ENCODE peak calls at places on chromosomes 12 and 14, in four cellular contexts. G is mesendoderm, P is IMR-90, X is H1. S is an unnamed sample.

GRCh38 chr12:8032242-8033152 is at the start of gene FOXJ2:
- DNase-seq in G (peak), X (peak), P (peak), S (peak)

GRCh38 chr12:88889326-88890110 is 309.2 kb upstream of the KITLG start:
- DNase-seq in P (peak), X (no peak), G (no peak), S (no peak)

GRCh38 chr14:75981426-75981825 is 369 bp downstream of the TGFB3 start:
- DNase-seq in G (peak), P (no peak), X (peak), S (peak)

GRCh38 chr12:70400124-70400523 is 34.0 kb downstream of the KCNMB4 start:
- DNase-seq in P (no peak), X (no peak), G (no peak), S (no peak)

GRCh38 chr12:104243551-104243950 is 28.0 kb downstream of the TXNRD1 start:
- DNase-seq in G (no peak), P (no peak), X (no peak), S (no peak)

GRCh38 chr14:92841930-92842329 is 47.8 kb downstream of the GOLGA5 start:
- DNase-seq in G (no peak), P (no peak), X (no peak), S (no peak)

GRCh38 chr12:123595729-123596128 is 6.2 kb upstream of the DDX55 start:
- DNase-seq in G (no peak), X (no peak), P (peak), S (no peak)

GRCh38 chr12:121996945-121997612 is 24.6 kb upstream of the BCL7A start:
- DNase-seq in P (peak), X (no peak), G (no peak), S (no peak)

GRCh38 chr14:47438650-47439140 is 236.7 kb downstream of the MDGA2 start:
- DNase-seq in G (peak), X (no peak), P (no peak), S (no peak)

GRCh38 chr12:125403145-125403789 is 338.0 kb downstream of the AACS start:
- DNase-seq in P (peak), X (peak), G (peak), S (peak)

GRCh38 chr12:23303821-23304220 is 645.6 kb downstream of the SOX5 start:
- DNase-seq in P (no peak), X (no peak), G (no peak), S (no peak)

GRCh38 chr12:60684988-60685655 is 1089.3 kb downstream of the SLC16A7 start:
- DNase-seq in P (no peak), G (peak), X (no peak), S (no peak)

GRCh38 chr12:1933342-1933992 is 15.0 kb upstream of the CACNA2D4 start:
- DNase-seq in G (no peak), P (peak), X (peak), S (peak)

GRCh38 chr14:38618514-38618913 is 362.6 kb upstream of the CLEC14A start:
- DNase-seq in X (no peak), P (no peak), G (peak), S (no peak)

GRCh38 chr12:75632452-75632851 is 121.0 kb upstream of the KRR1 start:
- DNase-seq in G (no peak), P (no peak), X (no peak), S (no peak)

GRCh38 chr12:72986963-72987362 is 714.8 kb downstream of the TRHDE start:
- DNase-seq in X (no peak), G (no peak), P (no peak), S (no peak)

GRCh38 chr14:93301821-93302447 is 30.9 kb downstream of the BTBD7 start:
- DNase-seq in G (peak), P (no peak), X (no peak), S (peak)

GRCh38 chr12:69991683-69992297 is 166.8 kb downstream of the MYRFL start:
- DNase-seq in P (no peak), X (no peak), G (no peak), S (no peak)

GRCh38 chr14:91829511-91829910 is 37.8 kb downstream of the TC2N start:
- DNase-seq in P (no peak), X (no peak), G (no peak), S (no peak)

GRCh38 chr12:69329669-69330428 is 18.3 kb upstream of the LYZ start:
- DNase-seq in P (no peak), X (no peak), G (no peak), S (no peak)

GRCh38 chr12:82696543-82696942 is 9.8 kb downstream of the TMTC2 start:
- DNase-seq in X (no peak), P (no peak), G (no peak), S (no peak)

DNA sequence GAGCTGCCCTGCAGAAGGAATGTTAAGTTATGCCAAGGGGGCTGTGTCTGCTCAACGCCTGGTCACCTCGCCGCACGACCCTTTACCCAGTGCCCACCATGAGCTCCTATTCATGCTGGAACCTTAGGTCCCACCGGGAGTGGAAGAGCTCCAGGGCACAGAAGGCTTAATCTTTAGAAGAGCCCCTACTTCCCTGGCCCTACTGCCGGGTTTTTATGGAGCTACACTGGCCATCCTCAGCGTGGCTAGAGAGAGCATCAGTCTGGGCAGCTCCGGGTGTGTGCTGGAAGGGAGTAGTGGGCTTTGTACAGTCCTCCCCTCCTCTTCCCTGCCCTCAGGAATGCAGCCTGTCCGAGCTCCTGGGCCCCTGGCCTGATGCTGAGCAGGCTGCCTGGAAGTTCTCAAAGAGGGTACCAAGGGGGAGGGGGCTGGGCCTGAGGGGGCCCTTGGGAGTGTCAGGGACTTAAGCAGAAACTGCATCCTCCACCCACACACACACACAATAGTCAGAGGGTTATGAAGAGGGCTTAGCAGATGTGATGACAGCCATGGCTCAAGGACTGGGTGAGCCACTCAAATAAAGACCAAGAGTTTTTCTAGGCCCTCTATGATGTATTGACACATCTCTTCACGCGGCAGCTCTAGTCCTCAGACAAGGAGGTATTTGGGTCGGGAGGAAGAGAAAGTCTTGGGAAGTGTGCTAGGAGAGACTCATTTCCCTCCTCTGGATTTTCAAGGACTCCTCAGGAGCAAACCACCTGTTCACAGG is 16.4 kb upstream of the FIGNL2 start:
- DNase-seq in P (no peak), X (no peak), G (peak), S (peak)
- H4K5ac ChIP-seq in P (no peak), X (peak), G (no peak), S (no peak)

GRCh38 chr14:30957813-30958370 is 67.6 kb upstream of the AP4S1 start:
- DNase-seq in G (no peak), P (no peak), X (no peak), S (no peak)
- H4K5ac ChIP-seq in G (no peak), P (no peak), X (no peak), S (no peak)

GRCh38 chr12:131703161-131703560 is 7.7 kb upstream of the SFSWAP start:
- DNase-seq in X (no peak), P (no peak), G (no peak), S (no peak)
- H4K5ac ChIP-seq in X (no peak), P (no peak), G (no peak), S (no peak)

DNA sequence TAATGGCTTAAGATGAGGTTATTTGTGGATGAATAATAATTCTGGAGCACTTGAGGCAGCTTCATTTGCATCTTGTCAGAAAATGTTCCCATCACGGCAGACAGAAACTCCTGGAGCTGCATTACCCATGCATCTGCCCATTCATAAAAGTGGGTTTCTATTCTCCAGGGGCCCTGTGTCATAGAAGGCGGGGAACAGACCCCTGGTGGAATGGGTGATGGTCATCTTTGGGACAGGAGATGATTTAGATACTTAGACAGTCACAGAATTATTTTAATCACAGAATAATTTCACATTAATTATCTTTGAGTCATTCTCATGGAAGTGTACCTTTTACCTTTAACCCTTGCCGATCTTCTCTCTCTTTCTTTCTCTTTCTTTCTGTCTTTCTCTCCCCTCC is 980.7 kb upstream of the TMEM132C start:
- DNase-seq in X (no peak), G (no peak), P (no peak), S (no peak)
- H4K5ac ChIP-seq in X (no peak), G (no peak), P (no peak), S (no peak)

DNA sequence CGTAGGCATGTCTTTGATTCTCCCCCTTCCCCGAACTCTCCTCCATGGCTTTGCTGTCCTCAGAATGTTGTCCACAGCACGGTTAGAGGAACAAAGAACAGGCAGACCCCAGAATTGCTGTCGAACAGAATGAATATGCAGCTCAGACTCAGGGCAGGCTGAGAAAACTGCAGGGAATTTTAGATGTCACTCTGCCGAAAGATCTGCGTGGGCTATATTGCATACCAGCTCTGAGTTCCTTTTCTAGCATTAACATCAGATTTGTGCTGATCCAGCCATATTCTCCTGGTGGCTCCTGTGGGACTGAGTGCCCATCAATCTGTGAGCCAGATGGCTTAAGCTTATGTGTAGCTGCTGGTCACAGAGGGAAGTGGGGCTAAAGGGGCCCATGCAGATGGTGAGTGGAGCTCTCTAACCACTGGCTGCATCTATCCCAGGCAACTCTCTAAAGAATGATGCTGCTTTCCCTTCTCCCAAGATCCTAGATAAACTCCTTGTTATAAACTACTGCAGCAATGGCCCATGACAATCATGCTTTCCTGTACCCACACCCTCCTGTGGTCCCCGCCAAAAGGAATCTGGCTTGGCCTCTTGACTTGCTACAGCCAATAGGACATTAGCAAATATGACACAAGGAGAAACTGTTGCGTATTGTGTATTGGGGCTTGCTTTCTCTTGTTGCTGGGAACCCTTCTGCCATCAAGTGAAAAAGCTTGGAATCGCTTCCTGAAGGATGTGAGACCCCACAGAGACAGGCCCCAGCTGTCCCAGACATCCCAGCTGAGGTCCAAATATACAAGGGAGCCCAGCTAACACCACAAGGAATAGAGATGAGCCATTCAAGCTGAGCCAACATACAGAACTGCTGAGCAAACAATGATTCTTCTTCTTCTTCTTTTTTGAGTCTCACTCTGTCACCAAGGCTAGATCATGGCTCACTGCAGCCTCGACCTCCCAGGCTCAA is 101.3 kb downstream of the FOXN3 start:
- DNase-seq in X (no peak), G (no peak), P (no peak), S (no peak)
- H4K5ac ChIP-seq in X (no peak), G (no peak), P (no peak), S (no peak)

DNA sequence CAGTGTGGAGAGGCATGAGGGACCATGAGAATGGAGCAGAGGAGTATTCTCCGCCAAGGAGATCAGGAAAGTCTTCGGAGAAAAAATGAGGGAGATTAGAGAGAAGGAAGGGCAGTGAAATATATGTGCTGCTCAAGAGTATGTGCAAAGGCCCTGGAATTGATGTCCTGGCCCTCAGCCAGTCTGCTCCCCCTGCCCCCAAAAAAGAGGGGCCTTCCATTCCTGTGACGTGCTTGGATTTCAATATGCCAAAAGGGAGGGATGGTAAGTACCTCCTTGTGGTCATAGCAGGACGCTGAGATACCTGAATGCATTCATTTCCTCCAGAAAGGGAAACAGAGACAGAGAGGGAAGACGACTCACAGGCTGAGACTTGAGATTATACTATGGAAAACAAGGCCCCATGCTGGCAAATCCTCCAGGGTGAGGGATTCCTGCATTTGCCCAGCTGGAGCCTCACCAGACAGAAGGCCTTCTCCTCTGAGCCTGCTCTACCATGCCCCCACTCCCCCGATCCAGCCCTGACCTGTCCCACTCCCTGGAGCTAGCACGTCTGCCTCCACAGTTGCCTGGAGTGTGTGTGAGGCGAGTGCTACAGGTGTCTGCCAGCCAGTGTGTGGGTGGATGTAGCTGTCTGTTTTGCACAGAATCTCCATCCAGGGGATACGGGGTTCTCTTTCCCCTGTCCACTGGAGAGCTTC is 3.9 kb upstream of the RARG start:
- DNase-seq in P (no peak), X (peak), G (peak), S (peak)
- H4K5ac ChIP-seq in P (no peak), X (peak), G (no peak), S (no peak)

GRCh38 chr14:84445486-84445885 is 1084.5 kb upstream of the FLRT2 start:
- DNase-seq in X (no peak), G (no peak), P (no peak), S (no peak)

GRCh38 chr14:84442481-84442880 is 1087.5 kb upstream of the FLRT2 start:
- DNase-seq in P (no peak), X (no peak), G (no peak), S (no peak)

GRCh38 chr14:84446250-84446649 is 1083.7 kb upstream of the FLRT2 start:
- DNase-seq in P (no peak), G (no peak), X (no peak), S (no peak)
- H4K5ac ChIP-seq in P (no peak), G (no peak), X (no peak), S (no peak)

GRCh38 chr12:31494455-31494854 is 96.5 kb downstream of the DENND5B start:
- DNase-seq in X (no peak), P (no peak), G (no peak), S (no peak)
- H4K5ac ChIP-seq in X (no peak), P (no peak), G (no peak), S (no peak)

DNA sequence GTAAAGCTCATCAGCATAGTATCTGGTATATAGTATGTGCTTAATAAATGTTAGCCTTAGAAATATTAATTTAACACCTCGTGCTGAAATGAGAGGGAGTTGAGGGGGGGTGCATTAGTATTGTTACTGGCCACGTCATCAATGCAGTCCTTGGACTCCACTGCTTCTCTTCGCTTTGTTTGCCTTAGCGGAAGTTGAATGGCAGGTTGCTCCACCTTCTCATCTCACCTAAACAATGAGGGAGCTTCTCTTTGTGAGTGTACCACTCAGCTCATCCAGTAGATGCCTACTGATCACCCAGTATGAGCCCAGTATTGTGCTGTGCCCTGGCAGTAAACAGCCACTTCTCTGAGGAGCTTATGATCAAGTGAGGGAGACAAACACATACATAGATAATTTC is 4.5 kb downstream of the TMEM117 start:
- DNase-seq in P (no peak), G (no peak), X (no peak), S (no peak)
- H4K5ac ChIP-seq in P (no peak), G (no peak), X (no peak), S (no peak)

S was measured in H9.